ENCODE peak calls at places on chromosomes 4 and X, in five cellular contexts. Z is stimulated activated CD8-positive, alpha-beta memory T cell treated with anti-CD3 and anti-CD28 coated beads, Interleukin-7, amount 100 ng/mL, for 1 hour; E is activated B cell treated with CpG ODN at 0.5 μM for 24 hours; V is activated naive CD4-positive, alpha-beta T cell treated with anti-CD3 and anti-CD28 coated beads for 36 hours; Q is Calu3. U is an unnamed sample.

GRCh38 chrX:134174273-134174660 is 62.7 kb upstream of the CCDC160 start:
- DNase-seq in V (no peak), Z (no peak), Q (no peak), E (no peak), U (no peak)

GRCh38 chr4:138047290-138047689 is 194.9 kb downstream of the SLC7A11 start:
- DNase-seq in Q (no peak), E (no peak), V (no peak), Z (no peak), U (no peak)

GRCh38 chrX:27598312-27598711 is 8.2 kb downstream of the DCAF8L2 start:
- DNase-seq in V (no peak), Q (peak; percentile 34), Z (no peak), E (no peak), U (no peak)

GRCh38 chrX:345020-345925 is 26.7 kb upstream of the GTPBP6 start:
- DNase-seq in E (no peak), V (no peak), Q (no peak), Z (no peak), U (no peak)

GRCh38 chr4:121749225-121749624 is 15.7 kb downstream of the SMIM43 start:
- DNase-seq in V (no peak), E (no peak), Q (no peak), Z (no peak), U (no peak)

GRCh38 chr4:139951051-139951450 is 202.9 kb downstream of the MAML3 start:
- DNase-seq in Z (no peak), E (no peak), V (peak; percentile 29), Q (no peak), U (peak; percentile 84)

GRCh38 chrX:50579955-50580354 is 109.3 kb upstream of the DGKK start:
- DNase-seq in Q (peak; percentile 42), E (no peak), V (peak; percentile 46), Z (no peak), U (peak; percentile 31)

GRCh38 chr4:1009647-1010521 is 1.5 kb upstream of the FGFRL1 start:
- DNase-seq in E (peak; percentile 78), V (peak; percentile 67), Q (peak; percentile 63), Z (peak; percentile 48), U (peak; percentile 77)

GRCh38 chr4:86482851-86483490 is 111.1 kb upstream of the PTPN13 start:
- DNase-seq in E (no peak), Q (no peak), Z (no peak), V (no peak), U (peak; percentile 38)

GRCh38 chr4:86775061-86775460 is 74.1 kb downstream of the SLC10A6 start:
- DNase-seq in V (no peak), E (no peak), Z (no peak), Q (no peak), U (no peak)

GRCh38 chr4:169017971-169018370 is 7.9 kb upstream of the CBR4 start:
- DNase-seq in E (no peak), Z (no peak), V (no peak), Q (no peak), U (no peak)

GRCh38 chr4:3671571-3672464 is 94.4 kb upstream of the ADRA2C start:
- DNase-seq in Z (no peak), V (no peak), E (no peak), Q (no peak), U (no peak)

GRCh38 chrX:103656623-103657022 is 27.8 kb downstream of the TCEAL1 start:
- DNase-seq in E (no peak), V (no peak), Q (peak; percentile 51), Z (no peak), U (no peak)

GRCh38 chr4:70133473-70133872 is 20.6 kb upstream of the PRR27 start:
- DNase-seq in V (no peak), Q (no peak), E (no peak), Z (no peak), U (no peak)

GRCh38 chrX:63686878-63687714 is 97.9 kb downstream of the ARHGEF9 start:
- DNase-seq in E (no peak), Z (no peak), V (peak; percentile 15), Q (peak; percentile 17), U (peak; percentile 46)

GRCh38 chr4:107780665-107781064 is 44.1 kb upstream of the SGMS2 start:
- DNase-seq in V (peak; percentile 34), Z (no peak), Q (no peak), E (no peak), U (peak; percentile 54)

GRCh38 chrX:68286980-68287379 is 146.3 kb downstream of the OPHN1 start:
- DNase-seq in Z (no peak), V (no peak), E (no peak), Q (no peak), U (no peak)

GRCh38 chr4:89111833-89112563 is 665 bp downstream of the TIGD2 start:
- DNase-seq in Z (no peak), E (no peak), V (no peak), Q (peak; percentile 39), U (peak; percentile 92)

GRCh38 chrX:101460669-101461068 is 24.6 kb upstream of the ARMCX4 start:
- DNase-seq in Q (no peak), V (no peak), Z (no peak), E (no peak), U (peak; percentile 23)

GRCh38 chrX:21932277-21932996 is 8.1 kb upstream of the SMS start:
- DNase-seq in Q (peak; percentile 54), E (no peak), V (peak; percentile 21), Z (no peak), U (peak; percentile 35)

GRCh38 chr4:1721666-1722550 is 587 bp downstream of the TACC3 start:
- DNase-seq in E (no peak), V (peak; percentile 38), Q (no peak), Z (no peak), U (no peak)

GRCh38 chr4:180538384-180539052 is 1704.7 kb upstream of the TENM3 start:
- DNase-seq in V (no peak), Z (no peak), E (no peak), Q (no peak), U (no peak)

GRCh38 chrX:118723376-118723775 is 4.0 kb upstream of the IL13RA1 start:
- DNase-seq in Z (no peak), Q (no peak), V (peak; percentile 6), E (no peak), U (no peak)

GRCh38 chrX:12702509-12703091 is 88.6 kb upstream of the PRPS2 start:
- DNase-seq in Q (peak; percentile 56), E (no peak), Z (no peak), V (peak; percentile 28), U (no peak)

GRCh38 chr4:159171287-159171686 is 68.4 kb downstream of the RAPGEF2 start:
- DNase-seq in V (peak; percentile 45), Q (peak; percentile 4), Z (no peak), E (no peak), U (no peak)

GRCh38 chrX:91434351-91435168 is at the start of gene PABPC5:
- DNase-seq in Z (no peak), V (no peak), Q (no peak), E (no peak), U (no peak)

GRCh38 chrX:39757971-39758370 is 339.8 kb downstream of the BCOR start:
- DNase-seq in Q (no peak), Z (no peak), V (no peak), E (no peak), U (no peak)

GRCh38 chr4:110663738-110664444 is 41.0 kb upstream of the PITX2 start:
- DNase-seq in E (no peak), V (no peak), Z (no peak), Q (no peak), U (no peak)

GRCh38 chr4:146591986-146592385 is 46.7 kb upstream of the POU4F2 start:
- DNase-seq in Q (no peak), Z (no peak), E (no peak), V (no peak), U (no peak)

GRCh38 chrX:23898412-23898959 is 9.3 kb downstream of the APOO start:
- DNase-seq in E (no peak), Q (no peak), Z (no peak), V (no peak), U (no peak)